ENCODE peak calls at places on chromosome 16, in nine cellular contexts. One of them, this sample, is unnamed.

GRCh38 chr16:3129137-3130131 is 5.4 kb upstream of the ZNF213 start:
- DNase-seq in activated effector memory CD4-positive, alpha-beta T cell treated with anti-CD3 and anti-CD28 coated beads, Interleukin-2, amount 50 U/mL, for 16 hours: peak; percentile 87
- DNase-seq in small intestine: peak; percentile 95
- DNase-seq in psoas muscle: peak; percentile 83
- DNase-seq in non-pigmented ciliary epithelial cell: no peak
- DNase-seq in activated gamma-delta T cell treated with anti-CD3 and anti-CD28 coated beads, Interleukin-2, amount 50 U/mL, for 16 hours: peak; percentile 72
- DNase-seq in GM13976: peak; percentile 74
- DNase-seq in effector memory CD4-positive, alpha-beta T cell: peak; percentile 69
- DNase-seq in OCI-LY7: peak; percentile 91
- DNase-seq in this sample: peak; percentile 91

GRCh38 chr16:23061669-23062068 is 87.6 kb downstream of the USP31 start:
- DNase-seq in activated gamma-delta T cell treated with anti-CD3 and anti-CD28 coated beads, Interleukin-2, amount 50 U/mL, for 16 hours: no peak
- DNase-seq in GM13976: no peak
- DNase-seq in effector memory CD4-positive, alpha-beta T cell: no peak
- DNase-seq in small intestine: no peak
- DNase-seq in non-pigmented ciliary epithelial cell: peak; percentile 14
- DNase-seq in OCI-LY7: no peak
- DNase-seq in psoas muscle: no peak
- DNase-seq in activated effector memory CD4-positive, alpha-beta T cell treated with anti-CD3 and anti-CD28 coated beads, Interleukin-2, amount 50 U/mL, for 16 hours: no peak
- DNase-seq in this sample: no peak

GRCh38 chr16:63998-64913 is 8.2 kb downstream of the RHBDF1 start:
- DNase-seq in non-pigmented ciliary epithelial cell: no peak
- DNase-seq in small intestine: no peak
- DNase-seq in activated effector memory CD4-positive, alpha-beta T cell treated with anti-CD3 and anti-CD28 coated beads, Interleukin-2, amount 50 U/mL, for 16 hours: no peak
- DNase-seq in activated gamma-delta T cell treated with anti-CD3 and anti-CD28 coated beads, Interleukin-2, amount 50 U/mL, for 16 hours: no peak
- DNase-seq in psoas muscle: peak; percentile 46
- DNase-seq in OCI-LY7: no peak
- DNase-seq in GM13976: no peak
- DNase-seq in effector memory CD4-positive, alpha-beta T cell: no peak
- DNase-seq in this sample: no peak

GRCh38 chr16:80573700-80574120 is 32.9 kb downstream of the DYNLRB2 start:
- DNase-seq in psoas muscle: no peak
- DNase-seq in effector memory CD4-positive, alpha-beta T cell: no peak
- DNase-seq in activated effector memory CD4-positive, alpha-beta T cell treated with anti-CD3 and anti-CD28 coated beads, Interleukin-2, amount 50 U/mL, for 16 hours: no peak
- DNase-seq in non-pigmented ciliary epithelial cell: no peak
- DNase-seq in GM13976: no peak
- DNase-seq in OCI-LY7: no peak
- DNase-seq in small intestine: no peak
- DNase-seq in activated gamma-delta T cell treated with anti-CD3 and anti-CD28 coated beads, Interleukin-2, amount 50 U/mL, for 16 hours: no peak
- DNase-seq in this sample: no peak

GRCh38 chr16:80176114-80176513 is 364.7 kb upstream of the DYNLRB2 start:
- DNase-seq in effector memory CD4-positive, alpha-beta T cell: no peak
- DNase-seq in small intestine: no peak
- DNase-seq in GM13976: no peak
- DNase-seq in activated effector memory CD4-positive, alpha-beta T cell treated with anti-CD3 and anti-CD28 coated beads, Interleukin-2, amount 50 U/mL, for 16 hours: no peak
- DNase-seq in OCI-LY7: no peak
- DNase-seq in activated gamma-delta T cell treated with anti-CD3 and anti-CD28 coated beads, Interleukin-2, amount 50 U/mL, for 16 hours: no peak
- DNase-seq in non-pigmented ciliary epithelial cell: no peak
- DNase-seq in psoas muscle: no peak
- DNase-seq in this sample: no peak

GRCh38 chr16:11258553-11259287 is 2.7 kb upstream of the SOCS1 start:
- DNase-seq in psoas muscle: peak; percentile 76
- DNase-seq in GM13976: peak; percentile 81
- DNase-seq in effector memory CD4-positive, alpha-beta T cell: no peak
- DNase-seq in activated gamma-delta T cell treated with anti-CD3 and anti-CD28 coated beads, Interleukin-2, amount 50 U/mL, for 16 hours: no peak
- DNase-seq in non-pigmented ciliary epithelial cell: no peak
- DNase-seq in small intestine: peak; percentile 79
- DNase-seq in OCI-LY7: peak; percentile 66
- DNase-seq in activated effector memory CD4-positive, alpha-beta T cell treated with anti-CD3 and anti-CD28 coated beads, Interleukin-2, amount 50 U/mL, for 16 hours: peak; percentile 73
- DNase-seq in this sample: no peak

GRCh38 chr16:1917056-1917664 is 1.1 kb downstream of the HS3ST6 start:
- DNase-seq in psoas muscle: no peak
- DNase-seq in OCI-LY7: no peak
- DNase-seq in effector memory CD4-positive, alpha-beta T cell: no peak
- DNase-seq in small intestine: no peak
- DNase-seq in activated effector memory CD4-positive, alpha-beta T cell treated with anti-CD3 and anti-CD28 coated beads, Interleukin-2, amount 50 U/mL, for 16 hours: no peak
- DNase-seq in GM13976: no peak
- DNase-seq in activated gamma-delta T cell treated with anti-CD3 and anti-CD28 coated beads, Interleukin-2, amount 50 U/mL, for 16 hours: no peak
- DNase-seq in non-pigmented ciliary epithelial cell: no peak
- DNase-seq in this sample: no peak

GRCh38 chr16:66521951-66522771 is 27.8 kb downstream of the TK2 start:
- DNase-seq in OCI-LY7: peak; percentile 14
- DNase-seq in GM13976: peak; percentile 66
- DNase-seq in non-pigmented ciliary epithelial cell: peak; percentile 93
- DNase-seq in small intestine: peak; percentile 77
- DNase-seq in effector memory CD4-positive, alpha-beta T cell: peak; percentile 87
- DNase-seq in activated gamma-delta T cell treated with anti-CD3 and anti-CD28 coated beads, Interleukin-2, amount 50 U/mL, for 16 hours: peak; percentile 84
- DNase-seq in psoas muscle: no peak
- DNase-seq in activated effector memory CD4-positive, alpha-beta T cell treated with anti-CD3 and anti-CD28 coated beads, Interleukin-2, amount 50 U/mL, for 16 hours: peak; percentile 96
- DNase-seq in this sample: peak; percentile 21

GRCh38 chr16:49564577-49565224 is 191.1 kb downstream of the C16orf78 start:
- DNase-seq in activated effector memory CD4-positive, alpha-beta T cell treated with anti-CD3 and anti-CD28 coated beads, Interleukin-2, amount 50 U/mL, for 16 hours: no peak
- DNase-seq in OCI-LY7: no peak
- DNase-seq in activated gamma-delta T cell treated with anti-CD3 and anti-CD28 coated beads, Interleukin-2, amount 50 U/mL, for 16 hours: no peak
- DNase-seq in GM13976: no peak
- DNase-seq in psoas muscle: no peak
- DNase-seq in effector memory CD4-positive, alpha-beta T cell: no peak
- DNase-seq in small intestine: no peak
- DNase-seq in non-pigmented ciliary epithelial cell: no peak
- DNase-seq in this sample: no peak

GRCh38 chr16:31708348-31708747 is 165.3 kb upstream of the ZNF267 start:
- DNase-seq in effector memory CD4-positive, alpha-beta T cell: no peak
- DNase-seq in activated effector memory CD4-positive, alpha-beta T cell treated with anti-CD3 and anti-CD28 coated beads, Interleukin-2, amount 50 U/mL, for 16 hours: no peak
- DNase-seq in GM13976: no peak
- DNase-seq in small intestine: no peak
- DNase-seq in non-pigmented ciliary epithelial cell: no peak
- DNase-seq in activated gamma-delta T cell treated with anti-CD3 and anti-CD28 coated beads, Interleukin-2, amount 50 U/mL, for 16 hours: no peak
- DNase-seq in psoas muscle: no peak
- DNase-seq in OCI-LY7: no peak
- DNase-seq in this sample: no peak

GRCh38 chr16:29775742-29776408 is 2.2 kb upstream of the ZG16 start:
- DNase-seq in small intestine: peak; percentile 69
- DNase-seq in OCI-LY7: no peak
- DNase-seq in non-pigmented ciliary epithelial cell: no peak
- DNase-seq in psoas muscle: no peak
- DNase-seq in GM13976: no peak
- DNase-seq in activated effector memory CD4-positive, alpha-beta T cell treated with anti-CD3 and anti-CD28 coated beads, Interleukin-2, amount 50 U/mL, for 16 hours: no peak
- DNase-seq in effector memory CD4-positive, alpha-beta T cell: no peak
- DNase-seq in activated gamma-delta T cell treated with anti-CD3 and anti-CD28 coated beads, Interleukin-2, amount 50 U/mL, for 16 hours: no peak
- DNase-seq in this sample: peak; percentile 46

GRCh38 chr16:4319454-4319853 is 3.6 kb downstream of the GLIS2 start:
- DNase-seq in psoas muscle: peak; percentile 71
- DNase-seq in GM13976: peak; percentile 82
- DNase-seq in OCI-LY7: peak; percentile 21
- DNase-seq in non-pigmented ciliary epithelial cell: no peak
- DNase-seq in activated gamma-delta T cell treated with anti-CD3 and anti-CD28 coated beads, Interleukin-2, amount 50 U/mL, for 16 hours: peak; percentile 43
- DNase-seq in small intestine: no peak
- DNase-seq in activated effector memory CD4-positive, alpha-beta T cell treated with anti-CD3 and anti-CD28 coated beads, Interleukin-2, amount 50 U/mL, for 16 hours: peak; percentile 85
- DNase-seq in effector memory CD4-positive, alpha-beta T cell: no peak
- DNase-seq in this sample: no peak

GRCh38 chr16:31350275-31351005 is 4.5 kb upstream of the ITGAX start:
- DNase-seq in GM13976: peak; percentile 34
- DNase-seq in small intestine: no peak
- DNase-seq in OCI-LY7: no peak
- DNase-seq in psoas muscle: no peak
- DNase-seq in effector memory CD4-positive, alpha-beta T cell: no peak
- DNase-seq in activated effector memory CD4-positive, alpha-beta T cell treated with anti-CD3 and anti-CD28 coated beads, Interleukin-2, amount 50 U/mL, for 16 hours: no peak
- DNase-seq in non-pigmented ciliary epithelial cell: no peak
- DNase-seq in activated gamma-delta T cell treated with anti-CD3 and anti-CD28 coated beads, Interleukin-2, amount 50 U/mL, for 16 hours: no peak
- DNase-seq in this sample: no peak

GRCh38 chr16:17194190-17194780 is 276.5 kb downstream of the XYLT1 start:
- DNase-seq in non-pigmented ciliary epithelial cell: no peak
- DNase-seq in OCI-LY7: peak; percentile 55
- DNase-seq in GM13976: peak; percentile 66
- DNase-seq in effector memory CD4-positive, alpha-beta T cell: peak; percentile 11
- DNase-seq in psoas muscle: peak; percentile 71
- DNase-seq in activated gamma-delta T cell treated with anti-CD3 and anti-CD28 coated beads, Interleukin-2, amount 50 U/mL, for 16 hours: peak; percentile 36
- DNase-seq in activated effector memory CD4-positive, alpha-beta T cell treated with anti-CD3 and anti-CD28 coated beads, Interleukin-2, amount 50 U/mL, for 16 hours: peak; percentile 84
- DNase-seq in small intestine: peak; percentile 37
- DNase-seq in this sample: peak; percentile 52

GRCh38 chr16:77833906-77834599 is 45.7 kb downstream of the VAT1L start:
- DNase-seq in GM13976: no peak
- DNase-seq in small intestine: no peak
- DNase-seq in OCI-LY7: no peak
- DNase-seq in activated gamma-delta T cell treated with anti-CD3 and anti-CD28 coated beads, Interleukin-2, amount 50 U/mL, for 16 hours: no peak
- DNase-seq in effector memory CD4-positive, alpha-beta T cell: no peak
- DNase-seq in activated effector memory CD4-positive, alpha-beta T cell treated with anti-CD3 and anti-CD28 coated beads, Interleukin-2, amount 50 U/mL, for 16 hours: no peak
- DNase-seq in psoas muscle: no peak
- DNase-seq in non-pigmented ciliary epithelial cell: peak; percentile 86
- DNase-seq in this sample: no peak

GRCh38 chr16:81711609-81712329 is 67.3 kb upstream of the PLCG2 start:
- DNase-seq in activated gamma-delta T cell treated with anti-CD3 and anti-CD28 coated beads, Interleukin-2, amount 50 U/mL, for 16 hours: no peak
- DNase-seq in OCI-LY7: no peak
- DNase-seq in non-pigmented ciliary epithelial cell: peak; percentile 82
- DNase-seq in psoas muscle: no peak
- DNase-seq in GM13976: no peak
- DNase-seq in effector memory CD4-positive, alpha-beta T cell: no peak
- DNase-seq in small intestine: no peak
- DNase-seq in activated effector memory CD4-positive, alpha-beta T cell treated with anti-CD3 and anti-CD28 coated beads, Interleukin-2, amount 50 U/mL, for 16 hours: no peak
- DNase-seq in this sample: peak; percentile 73

GRCh38 chr16:30186782-30187555 is 3.6 kb downstream of the CORO1A start:
- DNase-seq in small intestine: peak; percentile 74
- DNase-seq in GM13976: peak; percentile 66
- DNase-seq in activated effector memory CD4-positive, alpha-beta T cell treated with anti-CD3 and anti-CD28 coated beads, Interleukin-2, amount 50 U/mL, for 16 hours: peak; percentile 95
- DNase-seq in OCI-LY7: peak; percentile 82
- DNase-seq in non-pigmented ciliary epithelial cell: no peak
- DNase-seq in activated gamma-delta T cell treated with anti-CD3 and anti-CD28 coated beads, Interleukin-2, amount 50 U/mL, for 16 hours: peak; percentile 82
- DNase-seq in effector memory CD4-positive, alpha-beta T cell: peak; percentile 72
- DNase-seq in psoas muscle: peak; percentile 89
- DNase-seq in this sample: peak; percentile 69

GRCh38 chr16:53886482-53887378 is 182.8 kb downstream of the FTO start:
- DNase-seq in small intestine: no peak
- DNase-seq in activated effector memory CD4-positive, alpha-beta T cell treated with anti-CD3 and anti-CD28 coated beads, Interleukin-2, amount 50 U/mL, for 16 hours: no peak
- DNase-seq in OCI-LY7: no peak
- DNase-seq in GM13976: no peak
- DNase-seq in psoas muscle: no peak
- DNase-seq in non-pigmented ciliary epithelial cell: no peak
- DNase-seq in effector memory CD4-positive, alpha-beta T cell: no peak
- DNase-seq in activated gamma-delta T cell treated with anti-CD3 and anti-CD28 coated beads, Interleukin-2, amount 50 U/mL, for 16 hours: no peak
- DNase-seq in this sample: no peak

GRCh38 chr16:71542377-71542776 is 16.2 kb downstream of the CHST4 start:
- DNase-seq in non-pigmented ciliary epithelial cell: no peak
- DNase-seq in activated gamma-delta T cell treated with anti-CD3 and anti-CD28 coated beads, Interleukin-2, amount 50 U/mL, for 16 hours: peak; percentile 35
- DNase-seq in GM13976: peak; percentile 64
- DNase-seq in OCI-LY7: peak; percentile 60
- DNase-seq in psoas muscle: no peak
- DNase-seq in activated effector memory CD4-positive, alpha-beta T cell treated with anti-CD3 and anti-CD28 coated beads, Interleukin-2, amount 50 U/mL, for 16 hours: peak; percentile 82
- DNase-seq in small intestine: peak; percentile 52
- DNase-seq in effector memory CD4-positive, alpha-beta T cell: peak; percentile 20
- DNase-seq in this sample: peak; percentile 56

GRCh38 chr16:71249399-71249798 is 18.9 kb upstream of the HYDIN start:
- DNase-seq in psoas muscle: no peak
- DNase-seq in effector memory CD4-positive, alpha-beta T cell: no peak
- DNase-seq in non-pigmented ciliary epithelial cell: no peak
- DNase-seq in OCI-LY7: no peak
- DNase-seq in activated effector memory CD4-positive, alpha-beta T cell treated with anti-CD3 and anti-CD28 coated beads, Interleukin-2, amount 50 U/mL, for 16 hours: no peak
- DNase-seq in GM13976: no peak
- DNase-seq in small intestine: no peak
- DNase-seq in activated gamma-delta T cell treated with anti-CD3 and anti-CD28 coated beads, Interleukin-2, amount 50 U/mL, for 16 hours: no peak
- DNase-seq in this sample: no peak

GRCh38 chr16:74760007-74760767 is 14.4 kb downstream of the FA2H start:
- DNase-seq in activated gamma-delta T cell treated with anti-CD3 and anti-CD28 coated beads, Interleukin-2, amount 50 U/mL, for 16 hours: no peak
- DNase-seq in activated effector memory CD4-positive, alpha-beta T cell treated with anti-CD3 and anti-CD28 coated beads, Interleukin-2, amount 50 U/mL, for 16 hours: peak; percentile 61
- DNase-seq in OCI-LY7: no peak
- DNase-seq in non-pigmented ciliary epithelial cell: no peak
- DNase-seq in psoas muscle: no peak
- DNase-seq in small intestine: no peak
- DNase-seq in effector memory CD4-positive, alpha-beta T cell: no peak
- DNase-seq in GM13976: no peak
- DNase-seq in this sample: no peak

GRCh38 chr16:67676939-67677338 is 10.3 kb downstream of the C16orf86 start:
- DNase-seq in non-pigmented ciliary epithelial cell: no peak
- DNase-seq in small intestine: no peak
- DNase-seq in effector memory CD4-positive, alpha-beta T cell: no peak
- DNase-seq in GM13976: no peak
- DNase-seq in OCI-LY7: no peak
- DNase-seq in activated effector memory CD4-positive, alpha-beta T cell treated with anti-CD3 and anti-CD28 coated beads, Interleukin-2, amount 50 U/mL, for 16 hours: no peak
- DNase-seq in activated gamma-delta T cell treated with anti-CD3 and anti-CD28 coated beads, Interleukin-2, amount 50 U/mL, for 16 hours: no peak
- DNase-seq in psoas muscle: no peak
- DNase-seq in this sample: no peak

GRCh38 chr16:83768976-83769375 is 38.8 kb upstream of the HSBP1 start:
- DNase-seq in activated effector memory CD4-positive, alpha-beta T cell treated with anti-CD3 and anti-CD28 coated beads, Interleukin-2, amount 50 U/mL, for 16 hours: no peak
- DNase-seq in OCI-LY7: no peak
- DNase-seq in effector memory CD4-positive, alpha-beta T cell: no peak
- DNase-seq in psoas muscle: no peak
- DNase-seq in small intestine: no peak
- DNase-seq in non-pigmented ciliary epithelial cell: no peak
- DNase-seq in GM13976: no peak
- DNase-seq in activated gamma-delta T cell treated with anti-CD3 and anti-CD28 coated beads, Interleukin-2, amount 50 U/mL, for 16 hours: no peak
- DNase-seq in this sample: no peak

GRCh38 chr16:69105501-69106361 is at the start of gene HAS3:
- DNase-seq in activated gamma-delta T cell treated with anti-CD3 and anti-CD28 coated beads, Interleukin-2, amount 50 U/mL, for 16 hours: no peak
- DNase-seq in small intestine: peak; percentile 65
- DNase-seq in psoas muscle: peak; percentile 78
- DNase-seq in effector memory CD4-positive, alpha-beta T cell: no peak
- DNase-seq in non-pigmented ciliary epithelial cell: no peak
- DNase-seq in activated effector memory CD4-positive, alpha-beta T cell treated with anti-CD3 and anti-CD28 coated beads, Interleukin-2, amount 50 U/mL, for 16 hours: peak; percentile 69
- DNase-seq in GM13976: peak; percentile 78
- DNase-seq in OCI-LY7: peak; percentile 12
- DNase-seq in this sample: peak; percentile 80

GRCh38 chr16:17343028-17343427 is 127.7 kb downstream of the XYLT1 start:
- DNase-seq in activated effector memory CD4-positive, alpha-beta T cell treated with anti-CD3 and anti-CD28 coated beads, Interleukin-2, amount 50 U/mL, for 16 hours: no peak
- DNase-seq in small intestine: no peak
- DNase-seq in OCI-LY7: no peak
- DNase-seq in activated gamma-delta T cell treated with anti-CD3 and anti-CD28 coated beads, Interleukin-2, amount 50 U/mL, for 16 hours: no peak
- DNase-seq in psoas muscle: no peak
- DNase-seq in GM13976: peak; percentile 62
- DNase-seq in effector memory CD4-positive, alpha-beta T cell: peak; percentile 38
- DNase-seq in non-pigmented ciliary epithelial cell: no peak
- DNase-seq in this sample: no peak

GRCh38 chr16:78464833-78465232 is 365.4 kb downstream of the WWOX start:
- DNase-seq in non-pigmented ciliary epithelial cell: no peak
- DNase-seq in effector memory CD4-positive, alpha-beta T cell: no peak
- DNase-seq in OCI-LY7: no peak
- DNase-seq in small intestine: no peak
- DNase-seq in psoas muscle: no peak
- DNase-seq in activated effector memory CD4-positive, alpha-beta T cell treated with anti-CD3 and anti-CD28 coated beads, Interleukin-2, amount 50 U/mL, for 16 hours: no peak
- DNase-seq in GM13976: no peak
- DNase-seq in activated gamma-delta T cell treated with anti-CD3 and anti-CD28 coated beads, Interleukin-2, amount 50 U/mL, for 16 hours: no peak
- DNase-seq in this sample: no peak

GRCh38 chr16:85114909-85115567 is 2.8 kb upstream of the CIBAR2 start:
- DNase-seq in non-pigmented ciliary epithelial cell: no peak
- DNase-seq in activated gamma-delta T cell treated with anti-CD3 and anti-CD28 coated beads, Interleukin-2, amount 50 U/mL, for 16 hours: peak; percentile 76
- DNase-seq in effector memory CD4-positive, alpha-beta T cell: peak; percentile 53
- DNase-seq in GM13976: peak; percentile 95
- DNase-seq in OCI-LY7: peak; percentile 84
- DNase-seq in small intestine: peak; percentile 80
- DNase-seq in activated effector memory CD4-positive, alpha-beta T cell treated with anti-CD3 and anti-CD28 coated beads, Interleukin-2, amount 50 U/mL, for 16 hours: peak; percentile 92
- DNase-seq in psoas muscle: peak; percentile 95
- DNase-seq in this sample: peak; percentile 90

GRCh38 chr16:89052824-89053724 is 40.6 kb upstream of the ACSF3 start:
- DNase-seq in activated effector memory CD4-positive, alpha-beta T cell treated with anti-CD3 and anti-CD28 coated beads, Interleukin-2, amount 50 U/mL, for 16 hours: no peak
- DNase-seq in GM13976: no peak
- DNase-seq in activated gamma-delta T cell treated with anti-CD3 and anti-CD28 coated beads, Interleukin-2, amount 50 U/mL, for 16 hours: no peak
- DNase-seq in non-pigmented ciliary epithelial cell: no peak
- DNase-seq in effector memory CD4-positive, alpha-beta T cell: no peak
- DNase-seq in OCI-LY7: no peak
- DNase-seq in small intestine: peak; percentile 42
- DNase-seq in psoas muscle: no peak
- DNase-seq in this sample: no peak

GRCh38 chr16:1723450-1724147 is 17.6 kb downstream of the MAPK8IP3 start:
- DNase-seq in non-pigmented ciliary epithelial cell: no peak
- DNase-seq in activated gamma-delta T cell treated with anti-CD3 and anti-CD28 coated beads, Interleukin-2, amount 50 U/mL, for 16 hours: peak; percentile 24
- DNase-seq in small intestine: peak; percentile 51
- DNase-seq in psoas muscle: no peak
- DNase-seq in effector memory CD4-positive, alpha-beta T cell: no peak
- DNase-seq in OCI-LY7: peak; percentile 59
- DNase-seq in activated effector memory CD4-positive, alpha-beta T cell treated with anti-CD3 and anti-CD28 coated beads, Interleukin-2, amount 50 U/mL, for 16 hours: peak; percentile 75
- DNase-seq in GM13976: peak; percentile 69
- DNase-seq in this sample: peak; percentile 70

GRCh38 chr16:57041182-57042156 is 50.9 kb upstream of the CPNE2 start:
- DNase-seq in OCI-LY7: peak; percentile 83
- DNase-seq in activated gamma-delta T cell treated with anti-CD3 and anti-CD28 coated beads, Interleukin-2, amount 50 U/mL, for 16 hours: peak; percentile 86
- DNase-seq in effector memory CD4-positive, alpha-beta T cell: peak; percentile 80
- DNase-seq in non-pigmented ciliary epithelial cell: no peak
- DNase-seq in psoas muscle: no peak
- DNase-seq in activated effector memory CD4-positive, alpha-beta T cell treated with anti-CD3 and anti-CD28 coated beads, Interleukin-2, amount 50 U/mL, for 16 hours: peak; percentile 94
- DNase-seq in small intestine: peak; percentile 49
- DNase-seq in GM13976: peak; percentile 73
- DNase-seq in this sample: no peak

GRCh38 chr16:74987027-74987681 is 2.2 kb upstream of the WDR59 start:
- DNase-seq in activated gamma-delta T cell treated with anti-CD3 and anti-CD28 coated beads, Interleukin-2, amount 50 U/mL, for 16 hours: no peak
- DNase-seq in effector memory CD4-positive, alpha-beta T cell: no peak
- DNase-seq in non-pigmented ciliary epithelial cell: no peak
- DNase-seq in psoas muscle: no peak
- DNase-seq in GM13976: no peak
- DNase-seq in activated effector memory CD4-positive, alpha-beta T cell treated with anti-CD3 and anti-CD28 coated beads, Interleukin-2, amount 50 U/mL, for 16 hours: no peak
- DNase-seq in OCI-LY7: no peak
- DNase-seq in small intestine: no peak
- DNase-seq in this sample: no peak

This sample was measured in hepatocyte.